ENCODE peak calls at places on chromosomes 2 and 18, in nine cellular contexts. One of them, this sample, is unnamed.

GRCh38 chr2:220855296-220855695 is 716.8 kb downstream of the EPHA4 start:
- DNase-seq in posterior vena cava: no peak
- DNase-seq in brain microvascular endothelial cell: peak
- DNase-seq in germinal center: no peak
- DNase-seq in CD8-positive, alpha-beta memory T cell: no peak
- DNase-seq in fibroblast of villous mesenchyme: no peak
- DNase-seq in activated CD4-positive, CD25-positive, alpha-beta regulatory T cell treated with anti-CD3 and anti-CD28 coated beads, Interleukin-2, amount 50 U/mL, for 72 hours: no peak
- DNase-seq in stimulated activated CD4-positive, alpha-beta T cell treated with anti-CD3 and anti-CD28 coated beads, Interleukin-15, amount 100 ng/mL, for 24 hours: no peak
- DNase-seq in iris pigment epithelial cell: peak
- DNase-seq in this sample: peak

GRCh38 chr2:215866594-215866993 is 146.8 kb downstream of the MREG start:
- DNase-seq in posterior vena cava: no peak
- DNase-seq in brain microvascular endothelial cell: no peak
- DNase-seq in germinal center: no peak
- DNase-seq in CD8-positive, alpha-beta memory T cell: no peak
- DNase-seq in fibroblast of villous mesenchyme: no peak
- DNase-seq in activated CD4-positive, CD25-positive, alpha-beta regulatory T cell treated with anti-CD3 and anti-CD28 coated beads, Interleukin-2, amount 50 U/mL, for 72 hours: no peak
- DNase-seq in stimulated activated CD4-positive, alpha-beta T cell treated with anti-CD3 and anti-CD28 coated beads, Interleukin-15, amount 100 ng/mL, for 24 hours: no peak
- DNase-seq in iris pigment epithelial cell: no peak
- DNase-seq in this sample: no peak

GRCh38 chr2:221434155-221434554 is 137.9 kb downstream of the EPHA4 start:
- DNase-seq in posterior vena cava: no peak
- DNase-seq in brain microvascular endothelial cell: no peak
- DNase-seq in germinal center: no peak
- DNase-seq in CD8-positive, alpha-beta memory T cell: no peak
- DNase-seq in fibroblast of villous mesenchyme: no peak
- DNase-seq in activated CD4-positive, CD25-positive, alpha-beta regulatory T cell treated with anti-CD3 and anti-CD28 coated beads, Interleukin-2, amount 50 U/mL, for 72 hours: no peak
- DNase-seq in stimulated activated CD4-positive, alpha-beta T cell treated with anti-CD3 and anti-CD28 coated beads, Interleukin-15, amount 100 ng/mL, for 24 hours: no peak
- DNase-seq in iris pigment epithelial cell: no peak
- DNase-seq in this sample: no peak

GRCh38 chr2:219537657-219538487 is 5.7 kb downstream of the CHPF start:
- DNase-seq in posterior vena cava: no peak
- DNase-seq in brain microvascular endothelial cell: no peak
- DNase-seq in germinal center: no peak
- DNase-seq in CD8-positive, alpha-beta memory T cell: no peak
- DNase-seq in fibroblast of villous mesenchyme: no peak
- DNase-seq in activated CD4-positive, CD25-positive, alpha-beta regulatory T cell treated with anti-CD3 and anti-CD28 coated beads, Interleukin-2, amount 50 U/mL, for 72 hours: no peak
- DNase-seq in stimulated activated CD4-positive, alpha-beta T cell treated with anti-CD3 and anti-CD28 coated beads, Interleukin-15, amount 100 ng/mL, for 24 hours: no peak
- DNase-seq in iris pigment epithelial cell: no peak
- DNase-seq in this sample: no peak

GRCh38 chr2:241898681-241899270 is 29.2 kb downstream of the RTP5 start:
- DNase-seq in posterior vena cava: peak
- DNase-seq in brain microvascular endothelial cell: no peak
- DNase-seq in germinal center: no peak
- DNase-seq in CD8-positive, alpha-beta memory T cell: no peak
- DNase-seq in fibroblast of villous mesenchyme: no peak
- DNase-seq in activated CD4-positive, CD25-positive, alpha-beta regulatory T cell treated with anti-CD3 and anti-CD28 coated beads, Interleukin-2, amount 50 U/mL, for 72 hours: peak
- DNase-seq in stimulated activated CD4-positive, alpha-beta T cell treated with anti-CD3 and anti-CD28 coated beads, Interleukin-15, amount 100 ng/mL, for 24 hours: no peak
- DNase-seq in iris pigment epithelial cell: no peak
- DNase-seq in this sample: no peak

GRCh38 chr2:38178556-38179419 is 102.8 kb upstream of the CYP1B1 start:
- DNase-seq in posterior vena cava: no peak
- DNase-seq in brain microvascular endothelial cell: peak
- DNase-seq in germinal center: no peak
- DNase-seq in CD8-positive, alpha-beta memory T cell: no peak
- DNase-seq in fibroblast of villous mesenchyme: peak
- DNase-seq in activated CD4-positive, CD25-positive, alpha-beta regulatory T cell treated with anti-CD3 and anti-CD28 coated beads, Interleukin-2, amount 50 U/mL, for 72 hours: no peak
- DNase-seq in stimulated activated CD4-positive, alpha-beta T cell treated with anti-CD3 and anti-CD28 coated beads, Interleukin-15, amount 100 ng/mL, for 24 hours: no peak
- DNase-seq in iris pigment epithelial cell: peak
- DNase-seq in this sample: peak

GRCh38 chr2:149735237-149735958 is 147.8 kb upstream of the MMADHC start:
- DNase-seq in posterior vena cava: no peak
- DNase-seq in brain microvascular endothelial cell: no peak
- DNase-seq in germinal center: no peak
- DNase-seq in CD8-positive, alpha-beta memory T cell: no peak
- DNase-seq in fibroblast of villous mesenchyme: peak
- DNase-seq in activated CD4-positive, CD25-positive, alpha-beta regulatory T cell treated with anti-CD3 and anti-CD28 coated beads, Interleukin-2, amount 50 U/mL, for 72 hours: no peak
- DNase-seq in stimulated activated CD4-positive, alpha-beta T cell treated with anti-CD3 and anti-CD28 coated beads, Interleukin-15, amount 100 ng/mL, for 24 hours: no peak
- DNase-seq in iris pigment epithelial cell: peak
- DNase-seq in this sample: peak

GRCh38 chr2:215435809-215436704 is at the start of gene FN1:
- DNase-seq in posterior vena cava: peak
- DNase-seq in brain microvascular endothelial cell: peak
- DNase-seq in germinal center: peak
- DNase-seq in CD8-positive, alpha-beta memory T cell: peak
- DNase-seq in fibroblast of villous mesenchyme: peak
- DNase-seq in activated CD4-positive, CD25-positive, alpha-beta regulatory T cell treated with anti-CD3 and anti-CD28 coated beads, Interleukin-2, amount 50 U/mL, for 72 hours: peak
- DNase-seq in stimulated activated CD4-positive, alpha-beta T cell treated with anti-CD3 and anti-CD28 coated beads, Interleukin-15, amount 100 ng/mL, for 24 hours: peak
- DNase-seq in iris pigment epithelial cell: peak
- DNase-seq in this sample: peak

GRCh38 chr18:78741381-78742340 is 238.0 kb upstream of the SALL3 start:
- DNase-seq in posterior vena cava: peak
- DNase-seq in brain microvascular endothelial cell: no peak
- DNase-seq in germinal center: no peak
- DNase-seq in CD8-positive, alpha-beta memory T cell: no peak
- DNase-seq in fibroblast of villous mesenchyme: no peak
- DNase-seq in activated CD4-positive, CD25-positive, alpha-beta regulatory T cell treated with anti-CD3 and anti-CD28 coated beads, Interleukin-2, amount 50 U/mL, for 72 hours: no peak
- DNase-seq in stimulated activated CD4-positive, alpha-beta T cell treated with anti-CD3 and anti-CD28 coated beads, Interleukin-15, amount 100 ng/mL, for 24 hours: no peak
- DNase-seq in iris pigment epithelial cell: no peak
- DNase-seq in this sample: no peak

GRCh38 chr2:106566050-106566449 is 78.9 kb downstream of the CD8B2 start:
- DNase-seq in posterior vena cava: no peak
- DNase-seq in brain microvascular endothelial cell: peak
- DNase-seq in germinal center: no peak
- DNase-seq in CD8-positive, alpha-beta memory T cell: no peak
- DNase-seq in fibroblast of villous mesenchyme: peak
- DNase-seq in activated CD4-positive, CD25-positive, alpha-beta regulatory T cell treated with anti-CD3 and anti-CD28 coated beads, Interleukin-2, amount 50 U/mL, for 72 hours: no peak
- DNase-seq in stimulated activated CD4-positive, alpha-beta T cell treated with anti-CD3 and anti-CD28 coated beads, Interleukin-15, amount 100 ng/mL, for 24 hours: peak
- DNase-seq in iris pigment epithelial cell: peak
- DNase-seq in this sample: no peak

GRCh38 chr2:200077210-200077650 is 121.8 kb downstream of the MAIP1 start:
- DNase-seq in posterior vena cava: no peak
- DNase-seq in brain microvascular endothelial cell: peak
- DNase-seq in germinal center: no peak
- DNase-seq in CD8-positive, alpha-beta memory T cell: no peak
- DNase-seq in fibroblast of villous mesenchyme: peak
- DNase-seq in activated CD4-positive, CD25-positive, alpha-beta regulatory T cell treated with anti-CD3 and anti-CD28 coated beads, Interleukin-2, amount 50 U/mL, for 72 hours: no peak
- DNase-seq in stimulated activated CD4-positive, alpha-beta T cell treated with anti-CD3 and anti-CD28 coated beads, Interleukin-15, amount 100 ng/mL, for 24 hours: no peak
- DNase-seq in iris pigment epithelial cell: peak
- DNase-seq in this sample: peak

GRCh38 chr2:3518496-3519254 is 656 bp downstream of the ADI1 start:
- DNase-seq in posterior vena cava: peak
- DNase-seq in brain microvascular endothelial cell: peak
- DNase-seq in germinal center: peak
- DNase-seq in CD8-positive, alpha-beta memory T cell: peak
- DNase-seq in fibroblast of villous mesenchyme: peak
- DNase-seq in activated CD4-positive, CD25-positive, alpha-beta regulatory T cell treated with anti-CD3 and anti-CD28 coated beads, Interleukin-2, amount 50 U/mL, for 72 hours: peak
- DNase-seq in stimulated activated CD4-positive, alpha-beta T cell treated with anti-CD3 and anti-CD28 coated beads, Interleukin-15, amount 100 ng/mL, for 24 hours: peak
- DNase-seq in iris pigment epithelial cell: peak
- DNase-seq in this sample: peak

GRCh38 chr2:85266424-85267041 is 61.3 kb downstream of the TGOLN2 start:
- DNase-seq in posterior vena cava: peak
- DNase-seq in brain microvascular endothelial cell: peak
- DNase-seq in germinal center: peak
- DNase-seq in CD8-positive, alpha-beta memory T cell: peak
- DNase-seq in fibroblast of villous mesenchyme: peak
- DNase-seq in activated CD4-positive, CD25-positive, alpha-beta regulatory T cell treated with anti-CD3 and anti-CD28 coated beads, Interleukin-2, amount 50 U/mL, for 72 hours: peak
- DNase-seq in stimulated activated CD4-positive, alpha-beta T cell treated with anti-CD3 and anti-CD28 coated beads, Interleukin-15, amount 100 ng/mL, for 24 hours: peak
- DNase-seq in iris pigment epithelial cell: peak
- DNase-seq in this sample: peak

GRCh38 chr2:233210843-233211600 is 40.5 kb upstream of the ATG16L1 start:
- DNase-seq in posterior vena cava: peak
- DNase-seq in brain microvascular endothelial cell: peak
- DNase-seq in germinal center: no peak
- DNase-seq in CD8-positive, alpha-beta memory T cell: no peak
- DNase-seq in fibroblast of villous mesenchyme: peak
- DNase-seq in activated CD4-positive, CD25-positive, alpha-beta regulatory T cell treated with anti-CD3 and anti-CD28 coated beads, Interleukin-2, amount 50 U/mL, for 72 hours: no peak
- DNase-seq in stimulated activated CD4-positive, alpha-beta T cell treated with anti-CD3 and anti-CD28 coated beads, Interleukin-15, amount 100 ng/mL, for 24 hours: no peak
- DNase-seq in iris pigment epithelial cell: peak
- DNase-seq in this sample: peak

GRCh38 chr18:26268454-26268853 is 42.2 kb downstream of the TAF4B start:
- DNase-seq in posterior vena cava: no peak
- DNase-seq in brain microvascular endothelial cell: no peak
- DNase-seq in germinal center: no peak
- DNase-seq in CD8-positive, alpha-beta memory T cell: no peak
- DNase-seq in fibroblast of villous mesenchyme: no peak
- DNase-seq in activated CD4-positive, CD25-positive, alpha-beta regulatory T cell treated with anti-CD3 and anti-CD28 coated beads, Interleukin-2, amount 50 U/mL, for 72 hours: no peak
- DNase-seq in stimulated activated CD4-positive, alpha-beta T cell treated with anti-CD3 and anti-CD28 coated beads, Interleukin-15, amount 100 ng/mL, for 24 hours: no peak
- DNase-seq in iris pigment epithelial cell: no peak
- DNase-seq in this sample: no peak

GRCh38 chr2:186977433-186978045 is 128.6 kb upstream of the ZSWIM2 start:
- DNase-seq in posterior vena cava: no peak
- DNase-seq in brain microvascular endothelial cell: no peak
- DNase-seq in germinal center: no peak
- DNase-seq in CD8-positive, alpha-beta memory T cell: no peak
- DNase-seq in fibroblast of villous mesenchyme: no peak
- DNase-seq in activated CD4-positive, CD25-positive, alpha-beta regulatory T cell treated with anti-CD3 and anti-CD28 coated beads, Interleukin-2, amount 50 U/mL, for 72 hours: no peak
- DNase-seq in stimulated activated CD4-positive, alpha-beta T cell treated with anti-CD3 and anti-CD28 coated beads, Interleukin-15, amount 100 ng/mL, for 24 hours: no peak
- DNase-seq in iris pigment epithelial cell: no peak
- DNase-seq in this sample: no peak

GRCh38 chr18:78914586-78914935 is 65.1 kb upstream of the SALL3 start:
- DNase-seq in posterior vena cava: no peak
- DNase-seq in brain microvascular endothelial cell: no peak
- DNase-seq in germinal center: no peak
- DNase-seq in CD8-positive, alpha-beta memory T cell: no peak
- DNase-seq in fibroblast of villous mesenchyme: no peak
- DNase-seq in activated CD4-positive, CD25-positive, alpha-beta regulatory T cell treated with anti-CD3 and anti-CD28 coated beads, Interleukin-2, amount 50 U/mL, for 72 hours: no peak
- DNase-seq in stimulated activated CD4-positive, alpha-beta T cell treated with anti-CD3 and anti-CD28 coated beads, Interleukin-15, amount 100 ng/mL, for 24 hours: no peak
- DNase-seq in iris pigment epithelial cell: no peak
- DNase-seq in this sample: no peak

GRCh38 chr2:233062447-233062842 is 2.3 kb downstream of the INPP5D start:
- DNase-seq in posterior vena cava: peak
- DNase-seq in brain microvascular endothelial cell: no peak
- DNase-seq in germinal center: no peak
- DNase-seq in CD8-positive, alpha-beta memory T cell: no peak
- DNase-seq in fibroblast of villous mesenchyme: no peak
- DNase-seq in activated CD4-positive, CD25-positive, alpha-beta regulatory T cell treated with anti-CD3 and anti-CD28 coated beads, Interleukin-2, amount 50 U/mL, for 72 hours: no peak
- DNase-seq in stimulated activated CD4-positive, alpha-beta T cell treated with anti-CD3 and anti-CD28 coated beads, Interleukin-15, amount 100 ng/mL, for 24 hours: no peak
- DNase-seq in iris pigment epithelial cell: no peak
- DNase-seq in this sample: no peak

GRCh38 chr18:2988041-2988794 is 24.7 kb downstream of the LPIN2 start:
- DNase-seq in posterior vena cava: no peak
- DNase-seq in brain microvascular endothelial cell: no peak
- DNase-seq in germinal center: no peak
- DNase-seq in CD8-positive, alpha-beta memory T cell: no peak
- DNase-seq in fibroblast of villous mesenchyme: peak
- DNase-seq in activated CD4-positive, CD25-positive, alpha-beta regulatory T cell treated with anti-CD3 and anti-CD28 coated beads, Interleukin-2, amount 50 U/mL, for 72 hours: no peak
- DNase-seq in stimulated activated CD4-positive, alpha-beta T cell treated with anti-CD3 and anti-CD28 coated beads, Interleukin-15, amount 100 ng/mL, for 24 hours: no peak
- DNase-seq in iris pigment epithelial cell: peak
- DNase-seq in this sample: peak

GRCh38 chr2:85308951-85309555 is 18.7 kb downstream of the TGOLN2 start:
- DNase-seq in posterior vena cava: peak
- DNase-seq in brain microvascular endothelial cell: no peak
- DNase-seq in germinal center: no peak
- DNase-seq in CD8-positive, alpha-beta memory T cell: no peak
- DNase-seq in fibroblast of villous mesenchyme: peak
- DNase-seq in activated CD4-positive, CD25-positive, alpha-beta regulatory T cell treated with anti-CD3 and anti-CD28 coated beads, Interleukin-2, amount 50 U/mL, for 72 hours: no peak
- DNase-seq in stimulated activated CD4-positive, alpha-beta T cell treated with anti-CD3 and anti-CD28 coated beads, Interleukin-15, amount 100 ng/mL, for 24 hours: peak
- DNase-seq in iris pigment epithelial cell: no peak
- DNase-seq in this sample: peak

GRCh38 chr18:40159141-40160017 is 1795.7 kb upstream of the PIK3C3 start:
- DNase-seq in posterior vena cava: no peak
- DNase-seq in brain microvascular endothelial cell: peak
- DNase-seq in germinal center: no peak
- DNase-seq in CD8-positive, alpha-beta memory T cell: no peak
- DNase-seq in fibroblast of villous mesenchyme: peak
- DNase-seq in activated CD4-positive, CD25-positive, alpha-beta regulatory T cell treated with anti-CD3 and anti-CD28 coated beads, Interleukin-2, amount 50 U/mL, for 72 hours: no peak
- DNase-seq in stimulated activated CD4-positive, alpha-beta T cell treated with anti-CD3 and anti-CD28 coated beads, Interleukin-15, amount 100 ng/mL, for 24 hours: no peak
- DNase-seq in iris pigment epithelial cell: peak
- DNase-seq in this sample: peak